ENCODE peak calls at places on chromosomes 4 and X, in six cellular contexts. W, I, S, G, V and X are unnamed samples.

GRCh38 chr4:122480023-122480422 is 23.5 kb upstream of the IL2 start:
- DNase-seq in W (no peak), I (no peak), S (peak), G (peak), V (no peak), X (no peak)

GRCh38 chr4:158442736-158443135 is 78.9 kb upstream of the RXFP1 start:
- DNase-seq in W (no peak), I (no peak), S (no peak), G (no peak), V (no peak), X (no peak)

GRCh38 chr4:17336986-17337385 is 174.9 kb downstream of the QDPR start:
- DNase-seq in W (no peak), I (no peak), S (no peak), G (no peak), V (no peak), X (no peak)

GRCh38 chr4:23728393-23728792 is 161.5 kb downstream of the PPARGC1A start:
- DNase-seq in W (no peak), I (no peak), S (no peak), G (no peak), V (peak), X (no peak)

GRCh38 chr4:4859010-4859798 is at the start of gene MSX1:
- DNase-seq in W (no peak), I (no peak), S (peak), G (peak), V (peak), X (peak)

GRCh38 chr4:145904413-145905177 is 34.0 kb downstream of the ZNF827 start:
- DNase-seq in W (no peak), I (no peak), S (no peak), G (no peak), V (no peak), X (no peak)

GRCh38 chrX:136198678-136199243 is 51.4 kb downstream of the FHL1 start:
- DNase-seq in W (no peak), I (no peak), S (no peak), G (no peak), V (no peak), X (no peak)

GRCh38 chr4:19809989-19810388 is 441.7 kb upstream of the SLIT2 start:
- DNase-seq in W (no peak), I (no peak), S (no peak), G (no peak), V (no peak), X (no peak)

GRCh38 chr4:102089850-102090621 is 255.2 kb downstream of the SLC39A8 start:
- DNase-seq in W (no peak), I (no peak), S (no peak), G (no peak), V (no peak), X (no peak)

GRCh38 chr4:42547805-42548204 is 109.1 kb downstream of the ATP8A1 start:
- DNase-seq in W (no peak), I (no peak), S (no peak), G (no peak), V (no peak), X (no peak)

GRCh38 chrX:43526206-43526605 is 129.9 kb upstream of the MAOA start:
- DNase-seq in W (no peak), I (no peak), S (no peak), G (no peak), V (no peak), X (no peak)

GRCh38 chr4:141079393-141079930 is 53.8 kb downstream of the RNF150 start:
- DNase-seq in W (no peak), I (no peak), S (no peak), G (no peak), V (no peak), X (no peak)

GRCh38 chr4:152265149-152265621 is 270.7 kb downstream of the FBXW7 start:
- DNase-seq in W (no peak), I (no peak), S (peak), G (peak), V (no peak), X (no peak)

GRCh38 chrX:40973619-40974018 is 111.6 kb upstream of the USP9X start:
- DNase-seq in W (no peak), I (no peak), S (no peak), G (no peak), V (no peak), X (no peak)

GRCh38 chr4:23827971-23828680 is 61.7 kb downstream of the PPARGC1A start:
- DNase-seq in W (no peak), I (no peak), S (no peak), G (no peak), V (no peak), X (no peak)

GRCh38 chrX:143634701-143635442 is 1.0 kb downstream of the SLITRK4 start:
- DNase-seq in W (no peak), I (no peak), S (no peak), G (no peak), V (no peak), X (no peak)

GRCh38 chr4:139593091-139593564 is 37.1 kb upstream of the SETD7 start:
- DNase-seq in W (no peak), I (no peak), S (peak), G (no peak), V (no peak), X (no peak)

GRCh38 chr4:89358935-89359364 is 51.4 kb upstream of the GPRIN3 start:
- DNase-seq in W (no peak), I (no peak), S (no peak), G (no peak), V (no peak), X (no peak)

GRCh38 chrX:140034916-140035315 is 69.6 kb upstream of the CXorf66 start:
- DNase-seq in W (no peak), I (no peak), S (no peak), G (peak), V (no peak), X (no peak)

GRCh38 chr4:123977623-123978022 is 581.0 kb downstream of the SPRY1 start:
- DNase-seq in W (no peak), I (no peak), S (peak), G (no peak), V (no peak), X (no peak)

GRCh38 chr4:32163125-32163524 is 1443.0 kb downstream of the PCDH7 start:
- DNase-seq in W (no peak), I (no peak), S (no peak), G (no peak), V (no peak), X (no peak)

GRCh38 chr4:147363514-147363913 is 117.4 kb upstream of the EDNRA start:
- DNase-seq in W (no peak), I (no peak), S (no peak), G (no peak), V (no peak), X (no peak)

GRCh38 chr4:56272003-56272402 is 115.3 kb downstream of the AASDH start:
- DNase-seq in W (no peak), I (no peak), S (no peak), G (no peak), V (no peak), X (no peak)

GRCh38 chrX:154398668-154399526 is 720 bp downstream of the RPL10 start:
- DNase-seq in W (no peak), I (no peak), S (peak), G (peak), V (no peak), X (no peak)

GRCh38 chr4:68175562-68176155 is 46.0 kb upstream of the TMPRSS11F start:
- DNase-seq in W (no peak), I (peak), S (peak), G (peak), V (no peak), X (no peak)

GRCh38 chr4:158903079-158903456 is 134.2 kb downstream of the FNIP2 start:
- DNase-seq in W (no peak), I (no peak), S (no peak), G (no peak), V (no peak), X (no peak)

GRCh38 chrX:38539748-38540147 is 21.6 kb upstream of the TSPAN7 start:
- DNase-seq in W (no peak), I (no peak), S (no peak), G (no peak), V (no peak), X (no peak)

DNA sequence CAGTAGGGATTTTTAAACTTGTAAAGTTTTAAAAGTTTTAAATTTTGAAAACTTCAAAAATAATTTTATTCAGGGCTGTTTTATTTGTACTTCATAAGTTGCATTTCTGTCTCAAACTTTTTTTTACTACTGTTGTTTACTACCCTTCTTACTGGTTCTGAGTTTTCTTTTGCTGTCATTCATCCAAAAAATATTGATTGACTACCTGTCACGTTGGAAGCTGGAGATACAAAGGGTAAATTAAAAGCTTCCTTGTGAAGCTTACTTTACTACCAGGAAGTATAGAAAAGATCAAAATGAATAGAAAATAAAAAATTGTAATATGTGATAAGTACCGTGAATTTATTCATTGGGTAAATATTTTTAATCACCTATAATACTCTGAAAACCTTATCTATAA is 49.4 kb upstream of the MCUB start:
- DNase-seq in W (no peak), I (no peak), S (no peak), G (no peak), V (no peak), X (no peak)
- TF ChIP-seq TAF1 in W (no peak), I (no peak), S (no peak), G (no peak), V (no peak), X (no peak)

DNA sequence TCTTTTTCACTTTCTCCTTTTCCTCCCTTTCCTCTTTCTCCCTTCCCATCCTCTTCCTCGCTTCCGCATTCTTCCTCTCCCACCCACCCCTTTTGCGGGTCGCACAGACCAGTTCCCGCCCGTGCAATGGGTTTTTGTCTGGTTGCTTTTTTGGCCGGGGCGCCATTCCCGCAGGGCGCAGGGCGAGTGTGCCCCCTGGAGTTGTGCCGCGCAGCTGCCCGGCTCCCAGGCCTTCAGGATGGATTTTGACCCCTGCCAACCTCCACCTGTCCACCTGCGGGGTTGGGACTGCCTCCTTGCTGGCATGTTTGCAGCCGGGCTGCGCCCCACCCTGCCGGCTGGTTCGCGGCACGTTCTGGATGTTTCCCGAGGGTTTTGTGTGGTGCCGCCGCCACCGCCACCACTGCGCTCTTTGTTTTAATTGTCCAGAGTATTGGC is 578 bp upstream of the SEL1L3 start:
- DNase-seq in W (no peak), I (no peak), S (no peak), G (no peak), V (peak), X (no peak)
- TF ChIP-seq POLR2A in W (no peak), I (no peak), S (no peak), G (no peak), V (no peak), X (no peak)

DNA sequence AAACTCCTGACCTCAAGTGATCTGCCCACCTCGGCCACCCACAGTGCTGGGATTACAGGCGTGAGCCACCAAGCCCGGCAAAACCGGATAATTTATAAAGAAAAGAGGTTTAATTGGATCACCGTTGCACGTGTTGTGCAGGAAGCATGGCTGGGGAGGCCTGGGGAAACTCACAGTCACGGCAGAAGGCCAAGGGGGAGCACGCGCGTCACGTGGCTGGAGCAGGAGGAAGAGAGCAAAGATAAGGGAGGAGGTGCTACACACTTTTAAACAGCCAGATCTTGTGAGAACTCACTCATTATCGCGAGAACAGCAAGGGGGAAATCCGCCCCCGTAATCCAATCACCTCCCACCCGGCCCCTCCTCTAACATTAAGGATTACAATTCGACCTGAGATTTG is 177.9 kb upstream of the TENM3 start:
- DNase-seq in W (no peak), I (no peak), S (no peak), G (peak), V (no peak), X (no peak)
- TF ChIP-seq TAF1 in W (no peak), I (no peak), S (no peak), G (no peak), V (no peak), X (no peak)

DNA sequence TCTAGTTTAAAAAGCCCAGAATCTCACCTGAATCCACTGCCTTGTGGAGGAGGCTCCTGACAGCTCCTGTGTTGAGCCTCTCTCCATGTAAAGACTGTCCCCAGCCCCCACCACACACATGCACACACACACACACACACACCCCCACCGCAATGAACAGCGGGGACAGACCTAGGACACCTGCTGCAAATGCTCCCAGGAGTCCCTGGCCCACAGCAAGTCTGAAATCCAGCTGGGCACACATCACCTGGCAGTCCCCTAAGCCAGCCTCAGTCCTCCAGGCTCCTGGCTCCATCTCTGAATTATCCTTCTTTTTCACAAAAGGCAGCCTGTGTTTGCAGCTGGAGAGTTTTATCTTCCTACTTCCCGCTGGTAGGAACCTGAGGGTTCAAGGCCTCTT is 6.6 kb upstream of the FAM53A start:
- DNase-seq in W (no peak), I (no peak), S (no peak), G (no peak), V (no peak), X (no peak)
- TF ChIP-seq POLR2A in W (no peak), I (peak), S (no peak), G (peak), V (no peak), X (peak)

DNA sequence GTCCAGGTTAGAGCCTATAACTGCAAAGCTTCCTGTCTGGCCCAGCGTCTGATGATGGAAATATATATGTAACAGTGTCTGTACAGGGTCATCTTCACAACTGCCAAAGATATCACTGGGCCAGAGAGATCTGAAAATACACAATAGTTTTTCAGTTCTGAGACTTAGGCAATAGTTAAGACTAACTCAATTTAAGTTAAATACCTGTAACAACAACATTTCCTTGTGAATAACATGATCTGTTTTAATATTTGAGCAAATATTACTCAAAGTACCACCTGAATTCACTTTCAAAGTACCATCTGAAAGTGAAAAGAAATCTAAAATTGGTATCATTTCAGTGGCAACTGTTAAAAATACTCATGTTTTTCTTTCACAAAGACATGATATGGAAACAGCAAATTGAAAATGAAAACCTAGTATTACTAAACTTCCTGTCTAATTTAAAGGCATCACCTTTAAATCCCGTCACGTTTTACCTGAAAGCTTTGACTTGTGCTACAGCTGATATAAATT is 9.6 kb downstream of the ZAR1 start:
- DNase-seq in W (no peak), I (peak), S (no peak), G (no peak), V (no peak), X (no peak)
- TF ChIP-seq TAF1 in W (no peak), I (no peak), S (no peak), G (no peak), V (no peak), X (no peak)

DNA sequence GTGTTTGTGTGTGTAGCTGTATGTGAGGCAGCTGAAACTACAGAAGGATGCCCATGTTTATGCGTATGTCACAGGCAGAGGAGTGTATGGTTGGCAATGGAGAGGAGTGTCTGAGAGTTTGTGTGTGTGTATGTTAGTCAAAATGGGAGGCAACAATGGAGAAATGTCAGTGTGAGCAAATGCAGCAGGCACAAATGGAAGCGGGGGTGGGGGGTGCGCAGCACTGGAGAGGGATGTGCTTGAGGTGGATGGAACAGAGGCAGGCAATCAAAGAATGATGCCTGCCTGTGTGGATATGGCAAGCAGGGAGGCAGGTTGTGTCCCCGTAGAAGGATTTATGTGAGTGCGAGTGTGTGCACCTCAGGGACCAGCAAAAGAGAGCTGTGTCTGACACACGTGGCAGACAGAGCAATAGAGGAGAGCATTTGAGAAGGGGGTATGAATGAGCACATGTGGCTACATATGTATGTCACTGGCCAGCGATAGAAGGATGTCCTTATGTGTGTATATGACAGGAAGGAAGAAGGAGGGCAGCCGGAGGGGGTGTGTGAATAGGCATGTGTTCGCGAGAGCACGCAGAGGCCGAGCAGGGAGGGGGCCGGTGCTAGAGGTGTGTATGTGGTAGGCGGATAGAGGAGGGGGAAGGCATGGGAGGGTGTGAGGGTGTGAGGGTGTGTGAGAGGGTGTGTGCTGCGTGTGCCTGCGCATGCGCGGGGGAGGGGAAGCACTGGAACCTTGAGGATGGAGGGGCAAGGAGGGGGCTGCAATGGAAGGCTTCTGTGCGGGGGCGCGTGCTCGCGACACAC is 1.1 kb downstream of the PJA1 start:
- DNase-seq in W (peak), I (no peak), S (no peak), G (peak), V (no peak), X (peak)
- TF ChIP-seq POLR2A in W (no peak), I (no peak), S (no peak), G (no peak), V (no peak), X (no peak)

DNA sequence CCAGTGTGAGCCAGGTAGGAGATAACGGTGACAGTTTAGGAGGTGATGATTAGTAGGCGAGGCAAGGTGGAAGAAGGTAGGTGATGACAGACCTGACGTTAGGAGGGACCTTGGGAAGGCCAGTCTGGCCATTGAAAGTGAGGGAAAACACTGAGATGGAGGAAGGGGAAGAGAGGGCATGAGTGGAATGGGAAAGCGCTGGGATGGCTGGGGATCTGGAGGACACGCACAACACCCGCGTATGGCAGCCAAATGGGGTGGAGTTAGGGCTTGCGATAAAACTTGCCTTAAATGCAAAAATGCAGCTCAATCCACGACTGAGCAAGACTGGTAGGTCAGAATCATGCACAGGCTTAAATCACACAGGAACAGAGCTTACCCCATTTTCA is 598 bp upstream of the CDKL2 start:
- DNase-seq in W (no peak), I (no peak), S (no peak), G (no peak), V (no peak), X (no peak)
- TF ChIP-seq TAF1 in W (no peak), I (no peak), S (no peak), G (no peak), V (no peak), X (no peak)

DNA sequence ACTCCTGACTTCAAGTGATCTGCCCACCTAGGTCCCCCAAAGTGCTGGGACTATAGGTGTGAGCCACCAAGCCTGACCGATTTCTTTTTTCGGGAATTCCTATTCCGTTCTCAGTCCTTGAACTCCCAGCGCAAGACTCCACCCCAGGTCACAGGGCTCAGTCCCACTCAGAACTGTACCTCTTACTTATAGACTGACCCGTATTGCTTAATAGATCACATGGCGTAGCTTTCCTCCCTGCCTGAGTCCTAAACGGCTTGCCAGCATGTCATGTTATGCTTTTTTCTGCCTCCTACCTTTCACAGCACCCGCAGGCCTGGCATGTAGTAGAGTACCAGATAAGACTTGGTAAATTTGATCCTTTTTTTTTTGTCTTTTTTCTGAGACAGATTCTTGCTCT is 22.4 kb downstream of the SAT1 start:
- DNase-seq in W (no peak), I (no peak), S (no peak), G (no peak), V (no peak), X (no peak)
- TF ChIP-seq POLR2A in W (no peak), I (no peak), S (no peak), G (no peak), V (no peak), X (no peak)

GRCh38 chrX:8192276-8192675 is 21.2 kb upstream of the VCX2 start:
- DNase-seq in W (no peak), I (no peak), S (no peak), G (no peak), V (no peak), X (no peak)
- TF ChIP-seq TAF1 in W (no peak), I (no peak), S (no peak), G (no peak), V (no peak), X (no peak)

GRCh38 chrX:24464836-24465523 is at the start of gene PDK3:
- DNase-seq in W (peak), I (peak), S (peak), G (peak), V (peak), X (peak)
- TF ChIP-seq POLR2A in W (no peak), I (peak), S (peak), G (no peak), V (peak), X (peak)